ENCODE peak calls at places on chromosomes 13 and 19, in four cellular contexts. T is HCT116, Y is psoas muscle, R is heart left ventricle. B is an unnamed sample.

GRCh38 chr13:50126378-50127016 is 111.3 kb downstream of the KCNRG start:
- DNase-seq in Y (peak; percentile 56), T (no peak), R (no peak), B (peak; percentile 52)

GRCh38 chr13:97335488-97336134 is 98.4 kb upstream of the RAP2A start:
- DNase-seq in R (no peak), Y (no peak), T (no peak), B (no peak)

GRCh38 chr13:27712421-27712820 is 79.9 kb upstream of the GSX1 start:
- DNase-seq in R (no peak), Y (no peak), T (no peak), B (peak; percentile 34)

GRCh38 chr19:50266896-50267295 is 62.3 kb downstream of the KCNC3 start:
- DNase-seq in T (peak; percentile 47), Y (no peak), R (no peak), B (no peak)

GRCh38 chr19:56866563-56866962 is 26.0 kb upstream of the PEG3 start:
- DNase-seq in T (no peak), Y (no peak), R (no peak), B (no peak)

GRCh38 chr13:81874681-81875661 is 1534.0 kb upstream of the SPRY2 start:
- DNase-seq in R (no peak), Y (no peak), T (no peak), B (no peak)

GRCh38 chr19:15191514-15191913 is 9.3 kb downstream of the NOTCH3 start:
- DNase-seq in R (no peak), T (no peak), Y (no peak), B (no peak)

GRCh38 chr19:53521373-53522202 is 16.4 kb upstream of the ZNF331 start:
- DNase-seq in Y (peak; percentile 60), R (no peak), T (no peak), B (no peak)

GRCh38 chr13:95087746-95088305 is 213.4 kb downstream of the ABCC4 start:
- DNase-seq in R (no peak), Y (no peak), T (no peak), B (no peak)

GRCh38 chr19:7488736-7489353 is at the start of gene PEX11G:
- DNase-seq in R (peak; percentile 91), T (peak; percentile 75), Y (peak; percentile 95), B (peak; percentile 92)

GRCh38 chr19:7492142-7493055 is 3.6 kb upstream of the PEX11G start:
- DNase-seq in R (no peak), Y (no peak), T (no peak), B (no peak)

GRCh38 chr19:7486923-7487322 is 1.9 kb downstream of the PEX11G start:
- DNase-seq in T (no peak), Y (no peak), R (no peak), B (no peak)

GRCh38 chr19:7494416-7495098 is 5.7 kb upstream of the PEX11G start:
- DNase-seq in T (no peak), R (peak; percentile 41), Y (peak; percentile 74), B (no peak)

DNA sequence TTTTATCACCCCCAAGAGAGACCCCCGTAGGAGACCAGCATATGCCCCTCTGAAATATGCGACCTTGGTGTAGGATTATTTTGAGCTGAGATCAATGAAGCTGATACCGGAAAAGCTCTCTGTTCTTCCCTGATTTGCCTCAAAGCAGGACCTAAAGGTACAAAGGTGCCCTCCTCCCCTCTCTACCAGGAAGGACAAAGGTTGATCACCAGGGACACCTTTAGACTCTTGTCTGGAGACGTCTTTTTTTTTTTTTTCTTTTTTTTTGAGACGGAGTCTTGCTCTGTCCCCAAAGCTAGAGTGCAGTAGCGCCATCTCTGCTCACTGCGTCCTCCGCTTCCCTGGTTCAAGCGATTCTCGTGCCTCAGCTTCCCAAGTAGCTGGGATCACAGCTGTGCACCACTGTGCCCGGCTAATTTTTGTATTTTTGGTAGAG is 792 bp upstream of the PEX11G start:
- DNase-seq in Y (no peak), R (no peak), T (no peak), B (no peak)
- H3K4me1 ChIP-seq in Y (peaks cover 11% of the 10 kb centered on the region), R (no peaks in the 10 kb centered on the region), T (peaks cover 30% of the 10 kb centered on the region), B (no peaks in the 10 kb centered on the region)

DNA sequence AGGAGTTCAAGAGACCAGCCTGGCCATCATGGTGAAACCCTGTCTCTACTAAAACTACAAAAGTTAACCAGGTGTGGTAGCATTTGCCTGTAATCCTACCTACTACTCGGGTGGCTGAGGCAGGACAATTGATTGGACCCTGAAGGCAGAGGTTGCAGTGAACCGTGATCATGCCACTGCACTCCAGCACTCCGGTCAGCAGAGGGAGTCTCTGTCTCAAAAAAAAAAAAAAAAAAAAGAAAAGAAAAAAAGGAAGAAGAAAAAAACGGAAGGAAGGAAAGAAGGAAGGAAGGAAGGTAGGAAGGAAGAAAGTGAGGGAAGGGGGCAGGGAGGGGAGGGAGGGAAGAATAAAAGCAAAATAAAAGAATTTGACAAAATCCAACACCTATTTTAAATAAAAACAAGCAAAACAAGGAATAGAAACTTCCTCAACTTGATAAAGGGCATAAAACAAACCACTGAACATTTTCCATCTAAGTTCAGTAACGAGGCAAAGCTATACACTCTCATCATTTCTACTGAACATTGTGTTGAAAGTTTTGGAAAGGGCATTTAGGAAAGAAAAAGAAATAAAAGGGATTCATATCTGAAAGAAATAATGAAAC is 411.6 kb upstream of the SLITRK5 start:
- DNase-seq in T (peak; percentile 13), R (no peak), Y (no peak), B (peak; percentile 2)
- TF ChIP-seq CTCF in T (peak; percentile 44), R (no peak), Y (no peak), B (no peak)

DNA sequence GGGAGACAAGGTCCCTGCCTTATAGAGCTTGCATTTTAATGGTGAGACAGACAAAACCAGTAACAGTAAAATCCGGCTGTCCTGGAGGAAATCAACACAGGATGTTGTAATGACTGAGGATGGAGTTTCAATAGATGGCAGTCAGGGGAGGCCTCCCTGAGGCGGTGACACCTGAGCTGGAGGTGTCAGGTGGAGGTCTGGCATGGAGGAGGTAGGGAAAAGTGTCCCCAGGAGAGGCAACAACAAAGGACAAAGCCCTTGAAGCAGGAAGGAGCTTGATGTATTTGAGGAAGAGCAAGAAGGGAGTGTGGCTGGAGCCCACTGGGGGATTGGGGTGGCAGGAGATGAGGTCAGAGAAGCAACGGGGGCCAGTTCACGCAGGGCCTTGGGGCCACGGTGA is 7.8 kb downstream of the GRIN2D start:
- DNase-seq in R (no peak), Y (no peak), T (no peak), B (no peak)
- H3K4me1 ChIP-seq in R (no peaks in the 10 kb centered on the region), Y (no peaks in the 10 kb centered on the region), T (peaks cover 48% of the 10 kb centered on the region), B (no peaks in the 10 kb centered on the region)

GRCh38 chr19:4602915-4603314 is 36.4 kb upstream of the TNFAIP8L1 start:
- DNase-seq in R (no peak), Y (no peak), T (no peak), B (no peak)

GRCh38 chr19:4604912-4605311 is 34.4 kb upstream of the TNFAIP8L1 start:
- DNase-seq in R (no peak), Y (no peak), T (no peak), B (no peak)

GRCh38 chr19:4609878-4610511 is 29.3 kb upstream of the TNFAIP8L1 start:
- DNase-seq in T (no peak), R (peak; percentile 21), Y (no peak), B (no peak)

GRCh38 chr19:4606181-4606580 is 33.1 kb upstream of the TNFAIP8L1 start:
- DNase-seq in R (no peak), T (no peak), Y (no peak), B (no peak)

GRCh38 chr19:4606921-4607678 is 32.2 kb upstream of the TNFAIP8L1 start:
- DNase-seq in R (peak; percentile 73), Y (peak; percentile 69), T (no peak), B (peak; percentile 65)
- TF ChIP-seq CTCF in R (no peak), Y (no peak), T (no peak), B (no peak)

DNA sequence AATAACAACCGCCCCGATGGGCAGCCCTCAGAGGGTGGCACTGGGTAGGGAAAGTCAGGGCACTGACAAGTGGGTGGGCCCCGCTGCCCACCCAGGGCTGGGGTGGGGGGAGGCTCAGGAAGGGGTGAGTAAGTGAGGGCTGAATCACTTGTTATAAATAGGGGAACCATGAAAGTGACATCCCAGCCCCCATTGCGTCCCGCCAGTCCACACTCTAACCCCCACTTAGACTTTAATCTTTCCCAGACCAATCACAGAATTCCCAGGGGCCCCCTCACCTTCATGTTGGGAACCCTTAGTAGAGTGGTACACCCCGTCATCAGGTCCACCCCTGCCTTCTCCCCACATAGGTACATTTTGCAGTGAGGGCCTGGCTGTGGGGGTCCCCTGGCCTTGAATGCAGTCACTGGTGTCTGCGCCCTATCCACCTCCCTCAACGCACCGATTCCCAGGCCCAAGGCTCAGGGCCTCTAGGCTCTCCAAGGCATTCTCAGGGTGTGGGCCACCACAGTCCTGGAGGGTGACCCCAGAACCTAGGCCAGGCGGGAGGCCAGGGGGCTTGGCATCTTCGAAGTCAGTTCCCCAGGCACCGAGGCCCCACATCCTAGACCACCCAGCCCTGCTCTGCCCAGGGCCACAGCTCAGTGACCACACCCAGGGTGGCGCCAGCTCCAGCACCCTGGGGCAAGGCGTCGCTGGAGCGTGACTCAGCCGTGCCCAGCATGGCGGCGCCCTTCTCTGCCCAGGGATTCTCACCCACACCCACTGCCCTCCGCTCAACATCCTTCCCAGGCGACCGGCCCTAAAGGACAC is 36.8 kb upstream of the NANOS3 start:
- DNase-seq in R (peak; percentile 60), T (no peak), Y (peak; percentile 88), B (peak; percentile 40)
- H3K4me1 ChIP-seq in R (peaks cover 25% of the 10 kb centered on the region), T (peaks cover 89% of the 10 kb centered on the region), Y (peaks cover 42% of the 10 kb centered on the region), B (peaks cover 23% of the 10 kb centered on the region)

DNA sequence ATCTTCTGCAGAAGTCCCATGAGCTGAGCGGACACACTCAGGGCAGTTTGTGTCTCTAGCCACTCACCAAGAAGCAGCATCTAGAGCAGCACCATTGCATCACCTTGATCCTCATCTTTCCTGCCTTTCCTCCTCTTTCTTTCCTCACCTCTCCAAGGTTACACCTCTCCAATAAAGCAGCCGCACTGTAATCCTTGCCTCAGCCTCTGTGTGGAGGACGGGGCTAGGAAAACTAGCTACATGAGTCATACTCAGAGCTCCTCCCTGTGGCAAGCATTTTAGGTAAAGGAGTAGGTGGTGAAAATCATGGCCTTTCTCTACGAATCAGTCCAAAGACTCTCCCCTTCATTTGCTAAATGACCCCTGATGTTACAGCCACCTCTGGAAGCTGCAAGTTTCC is 108.8 kb downstream of the DNAJC15 start:
- DNase-seq in Y (no peak), R (no peak), T (peak; percentile 35), B (peak; percentile 58)
- TF ChIP-seq CTCF in Y (peak; percentile 17), R (peak; percentile 47), T (peak; percentile 34), B (peak; percentile 43)

GRCh38 chr19:1017115-1017905 is 3.6 kb downstream of the TMEM259 start:
- DNase-seq in Y (peak; percentile 59), R (no peak), T (no peak), B (no peak)
- H3K4me1 ChIP-seq in Y (peaks cover 57% of the 10 kb centered on the region), R (peaks cover 30% of the 10 kb centered on the region), T (peaks cover 48% of the 10 kb centered on the region), B (peaks cover 35% of the 10 kb centered on the region)

GRCh38 chr19:16325161-16325527 is 518 bp downstream of the KLF2 start:
- DNase-seq in Y (no peak), T (no peak), R (peak; percentile 60), B (peak; percentile 56)
- TF ChIP-seq CTCF in Y (peak; percentile 10), T (no peak), R (peak; percentile 16), B (peak; percentile 8)

DNA sequence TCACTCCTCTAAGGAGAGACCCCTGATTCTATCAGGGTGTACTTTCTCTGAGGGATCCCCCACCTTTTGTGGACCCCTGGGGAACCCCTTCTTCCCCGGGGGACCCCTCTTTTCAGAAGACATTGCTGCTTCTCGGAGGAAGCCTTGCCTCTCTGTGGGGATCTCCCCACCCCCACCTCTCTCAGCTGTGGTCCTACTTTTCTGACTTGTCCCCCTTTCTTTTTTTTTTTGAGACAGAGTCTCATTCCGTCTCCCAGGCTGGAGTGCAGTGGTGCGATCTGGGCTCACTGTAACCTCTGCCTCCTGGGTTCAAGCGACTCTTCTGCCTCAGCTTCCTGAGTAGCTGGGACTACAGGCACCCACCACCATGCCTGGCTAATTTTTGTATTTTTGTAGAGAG is 18.4 kb upstream of the GATAD2A start:
- DNase-seq in Y (no peak), R (no peak), T (no peak), B (no peak)
- H3K4me1 ChIP-seq in Y (peaks cover 43% of the 10 kb centered on the region), R (peaks cover 7% of the 10 kb centered on the region), T (peaks cover 34% of the 10 kb centered on the region), B (peaks cover 20% of the 10 kb centered on the region)

B was measured in cardiac muscle cell.